ENCODE peak calls at places on chromosomes 11 and 22, in four cellular contexts. U is HepG2, A is HCT116, Y is K562. S is an unnamed sample.

GRCh38 chr22:38315801-38316339 is 1.4 kb downstream of the CSNK1E start:
- DNase-seq in Y (no peak), U (no peak), A (no peak), S (no peak)

GRCh38 chr11:105641433-105641832 is 31.6 kb downstream of the GRIA4 start:
- DNase-seq in U (no peak), Y (no peak), A (no peak), S (no peak)

GRCh38 chr11:105582497-105582896 is 27.4 kb upstream of the GRIA4 start:
- DNase-seq in A (no peak), Y (no peak), U (no peak), S (no peak)

GRCh38 chr11:117560786-117561530 is 233.3 kb downstream of the CEP164 start:
- DNase-seq in U (no peak), Y (no peak), A (no peak), S (no peak)

GRCh38 chr11:47161134-47161854 is 15.4 kb downstream of the ARFGAP2 start:
- DNase-seq in A (no peak), Y (peak), U (peak), S (no peak)

GRCh38 chr22:47089374-47089773 is 326.9 kb downstream of the TBC1D22A start:
- DNase-seq in A (no peak), Y (peak), U (no peak), S (no peak)

GRCh38 chr11:25981998-25982397 is 349.9 kb upstream of the ANO3 start:
- DNase-seq in Y (peak), U (peak), A (no peak), S (peak)

GRCh38 chr11:119361056-119361787 is 14.7 kb upstream of the MFRP start:
- DNase-seq in U (peak), A (peak), Y (peak), S (peak)

GRCh38 chr22:26619510-26619909 is 1.7 kb upstream of the CRYBB1 start:
- DNase-seq in A (no peak), Y (no peak), U (no peak), S (no peak)

GRCh38 chr11:102831128-102831708 is 12.2 kb downstream of the MMP3 start:
- DNase-seq in U (peak), Y (peak), A (no peak), S (no peak)

GRCh38 chr11:79312591-79313267 is 128.1 kb downstream of the TENM4 start:
- DNase-seq in Y (no peak), A (no peak), U (no peak), S (no peak)

GRCh38 chr22:46315976-46316375 is 19.3 kb downstream of the GTSE1 start:
- DNase-seq in U (no peak), Y (no peak), A (no peak), S (no peak)

GRCh38 chr11:117807482-117808272 is 10.7 kb upstream of the DSCAML1 start:
- DNase-seq in A (peak), U (no peak), Y (peak), S (no peak)

GRCh38 chr11:26188559-26188958 is 143.4 kb upstream of the ANO3 start:
- DNase-seq in Y (no peak), A (no peak), U (no peak), S (no peak)

GRCh38 chr11:111665779-111666178 is 63.5 kb downstream of the SIK2 start:
- DNase-seq in Y (peak), A (no peak), U (peak), S (no peak)

GRCh38 chr22:27113211-27114030 is 456.0 kb downstream of the MIAT start:
- DNase-seq in Y (no peak), U (peak), A (peak), S (no peak)

GRCh38 chr11:115290479-115291390 is 213.5 kb downstream of the CADM1 start:
- DNase-seq in Y (no peak), U (no peak), A (no peak), S (no peak)

GRCh38 chr11:2127357-2127971 is 11.7 kb downstream of the IGF2 start:
- DNase-seq in U (no peak), Y (no peak), A (no peak), S (no peak)

GRCh38 chr22:40387758-40388157 is 17.4 kb downstream of the SGSM3 start:
- DNase-seq in A (no peak), Y (no peak), U (peak), S (no peak)

GRCh38 chr11:30478923-30479322 is 107.2 kb downstream of the MPPED2 start:
- DNase-seq in A (no peak), Y (no peak), U (no peak), S (no peak)

GRCh38 chr11:29321293-29322132 is 695.3 kb downstream of the KCNA4 start:
- DNase-seq in U (peak), A (peak), Y (no peak), S (no peak)

GRCh38 chr11:69496631-69497220 is 15.3 kb downstream of the LINC01488 start:
- DNase-seq in Y (no peak), U (no peak), A (no peak), S (no peak)

GRCh38 chr11:126158054-126158791 is 53.2 kb downstream of the RPUSD4 start:
- DNase-seq in Y (no peak), U (peak), A (no peak), S (no peak)

GRCh38 chr22:46737976-46738641 is at the start of gene CERK:
- DNase-seq in U (peak), A (no peak), Y (peak), S (no peak)

GRCh38 chr11:12535321-12535720 is 138.9 kb upstream of the TEAD1 start:
- DNase-seq in A (no peak), U (no peak), Y (no peak), S (no peak)

GRCh38 chr11:94049351-94049750 is 28.2 kb downstream of the HEPHL1 start:
- DNase-seq in U (no peak), Y (no peak), A (no peak), S (no peak)

GRCh38 chr11:18367431-18367830 is 26.9 kb upstream of the LDHA start:
- DNase-seq in Y (no peak), U (no peak), A (no peak), S (no peak)

GRCh38 chr11:101436511-101437142 is 147.2 kb downstream of the TRPC6 start:
- DNase-seq in A (peak), U (peak), Y (peak), S (peak)

GRCh38 chr11:63682045-63682915 is 980 bp downstream of the RTN3 start:
- DNase-seq in Y (peak), U (peak), A (no peak), S (no peak)

GRCh38 chr11:91163619-91164451 is 941.0 kb upstream of the CHORDC1 start:
- DNase-seq in A (no peak), Y (no peak), U (peak), S (no peak)

GRCh38 chr11:118046051-118046963 is 30.6 kb upstream of the TMPRSS4 start:
- DNase-seq in A (no peak), Y (no peak), U (no peak), S (no peak)

GRCh38 chr11:75146711-75147110 is 4.2 kb upstream of the SLCO2B1 start:
- DNase-seq in A (no peak), Y (no peak), U (no peak), S (no peak)
- TF ChIP-seq REST in A (no peak), Y (no peak), U (no peak), S (no peak)

GRCh38 chr11:36400768-36401455 is 104.8 kb downstream of the PRR5L start:
- DNase-seq in A (no peak), Y (no peak), U (no peak), S (no peak)

GRCh38 chr11:36394926-36395325 is 98.8 kb downstream of the PRR5L start:
- DNase-seq in Y (no peak), A (no peak), U (no peak), S (no peak)

GRCh38 chr11:36399745-36400144 is 103.7 kb downstream of the PRR5L start:
- DNase-seq in U (no peak), A (no peak), Y (no peak), S (no peak)

GRCh38 chr11:36399236-36399635 is 103.1 kb downstream of the PRR5L start:
- DNase-seq in U (no peak), Y (no peak), A (no peak), S (no peak)

GRCh38 chr11:36398261-36398953 is 102.3 kb downstream of the PRR5L start:
- DNase-seq in Y (peak), U (no peak), A (no peak), S (no peak)
- TF ChIP-seq TCF7L2 in Y (no peak), U (no peak), A (no peak), S (no peak)

GRCh38 chr11:44727114-44727372 is 281 bp downstream of the TSPAN18 start:
- DNase-seq in U (no peak), A (no peak), Y (no peak), S (no peak)
- H3K4me3 ChIP-seq in U (peak), A (peak), Y (peak), S (peak)

DNA sequence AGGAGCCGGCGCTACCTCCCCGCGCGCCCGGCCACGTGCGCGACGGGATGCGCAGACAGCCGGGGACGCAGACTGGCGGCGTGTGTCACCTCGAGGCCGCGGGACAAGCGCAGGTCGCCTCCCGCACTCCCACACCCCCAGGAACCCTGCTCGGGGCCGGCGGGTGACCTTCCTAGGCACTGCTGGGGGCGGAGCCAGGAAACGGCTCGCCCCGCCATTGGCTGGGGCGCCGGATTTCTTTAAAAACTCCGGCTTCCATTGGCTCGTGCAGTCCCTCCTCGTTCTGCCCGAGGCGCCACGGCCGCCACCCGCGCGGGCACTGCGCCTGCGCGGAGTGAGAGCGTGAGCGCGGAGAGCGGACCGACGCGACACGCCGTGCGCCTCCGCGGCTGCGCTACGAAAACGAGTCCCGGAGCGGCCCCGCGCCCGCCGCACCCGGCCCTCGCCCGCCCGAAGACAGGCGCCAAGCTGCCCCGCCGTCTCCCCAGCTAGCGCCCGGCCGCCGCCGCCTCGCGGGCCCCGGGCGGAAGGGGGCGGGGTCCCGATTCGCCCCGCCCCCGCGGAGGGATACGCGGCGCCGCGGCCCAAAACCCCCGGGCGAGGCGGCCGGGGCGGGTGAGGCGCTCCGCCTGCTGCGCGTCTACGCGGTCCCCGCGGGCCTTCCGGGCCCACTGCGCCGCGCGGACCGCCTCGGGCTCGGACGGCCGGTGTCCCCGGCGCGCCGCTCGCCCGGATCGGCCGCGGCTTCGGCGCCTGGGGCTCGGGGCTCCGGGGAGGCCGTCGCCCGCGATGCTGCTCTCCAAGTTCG is at the start of gene PIM3:
- DNase-seq in A (peak), U (peak), Y (peak), S (no peak)
- TF ChIP-seq REST in A (no peak), U (peak), Y (no peak), S (no peak)

GRCh38 chr11:1041471-1041870 is 5.0 kb upstream of the MUC6 start:
- DNase-seq in Y (no peak), A (no peak), U (no peak), S (no peak)

GRCh38 chr11:1040428-1041148 is 4.1 kb upstream of the MUC6 start:
- DNase-seq in U (no peak), A (no peak), Y (no peak), S (no peak)

GRCh38 chr11:1041149-1041467 is 4.6 kb upstream of the MUC6 start:
- DNase-seq in Y (no peak), U (no peak), A (no peak), S (no peak)

GRCh38 chr11:1042626-1043562 is 6.4 kb upstream of the MUC6 start:
- DNase-seq in Y (no peak), A (no peak), U (no peak), S (no peak)

GRCh38 chr11:1041936-1042608 is 5.6 kb upstream of the MUC6 start:
- DNase-seq in U (peak), A (no peak), Y (peak), S (no peak)
- TF ChIP-seq TCF7L2 in U (no peak), A (no peak), Y (no peak), S (no peak)

GRCh38 chr11:95231881-95232605 is 1.0 kb upstream of the SESN3 start:
- DNase-seq in U (no peak), A (no peak), Y (no peak), S (no peak)

GRCh38 chr11:95230054-95231034 is 658 bp downstream of the SESN3 start:
- DNase-seq in A (no peak), Y (no peak), U (no peak), S (no peak)

GRCh38 chr11:95231126-95231880 is at the start of gene SESN3:
- DNase-seq in Y (peak), A (peak), U (peak), S (peak)

GRCh38 chr11:95229199-95230053 is 1.6 kb downstream of the SESN3 start:
- DNase-seq in Y (no peak), U (no peak), A (no peak), S (no peak)

DNA sequence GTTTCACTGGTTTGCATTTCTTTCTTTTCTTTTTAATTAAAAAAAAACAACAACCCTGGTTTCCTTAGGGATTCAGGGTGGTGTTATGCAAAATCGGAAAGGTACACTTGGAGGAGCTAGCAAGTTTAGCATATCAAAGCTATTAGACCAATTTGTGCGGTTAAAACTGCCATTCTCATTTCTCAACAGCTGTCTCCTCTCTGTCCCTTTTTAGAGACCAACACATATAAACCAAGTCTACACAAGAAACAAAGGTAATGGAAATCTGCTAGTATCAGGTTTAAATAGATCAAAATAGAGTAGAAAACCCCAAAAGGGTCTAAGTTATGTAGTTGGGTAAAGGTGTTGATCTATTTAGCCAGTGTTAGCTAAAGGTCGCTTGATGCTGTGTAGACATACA is 1.7 kb upstream of the SESN3 start:
- DNase-seq in U (no peak), A (no peak), Y (no peak), S (no peak)
- H3K4me3 ChIP-seq in U (peak), A (no peak), Y (no peak), S (no peak)